ENCODE peak calls at places on chromosomes 13 and 19, in eight cellular contexts. One of them, this sample, is unnamed.

GRCh38 chr13:98300956-98301641 is 124.0 kb upstream of the RNF113B start:
- DNase-seq in ascending aorta: no peak
- DNase-seq in aorta: no peak
- DNase-seq in AG04450: peak; percentile 52
- DNase-seq in dorsolateral prefrontal cortex: no peak
- DNase-seq in right cardiac atrium: no peak
- DNase-seq in body of pancreas: peak; percentile 59
- DNase-seq in tibial nerve: no peak
- DNase-seq in this sample: peak; percentile 40

GRCh38 chr13:98405107-98405571 is 171.8 kb downstream of the STK24 start:
- DNase-seq in ascending aorta: no peak
- DNase-seq in aorta: no peak
- DNase-seq in AG04450: no peak
- DNase-seq in dorsolateral prefrontal cortex: peak; percentile 66
- DNase-seq in right cardiac atrium: peak; percentile 36
- DNase-seq in body of pancreas: peak; percentile 37
- DNase-seq in tibial nerve: no peak
- DNase-seq in this sample: no peak

GRCh38 chr13:77305276-77305675 is 21.6 kb downstream of the MYCBP2 start:
- DNase-seq in ascending aorta: no peak
- DNase-seq in aorta: no peak
- DNase-seq in AG04450: no peak
- DNase-seq in dorsolateral prefrontal cortex: no peak
- DNase-seq in right cardiac atrium: no peak
- DNase-seq in body of pancreas: no peak
- DNase-seq in tibial nerve: no peak
- DNase-seq in this sample: no peak

GRCh38 chr19:488505-489417 is 7.5 kb upstream of the MADCAM1 start:
- DNase-seq in ascending aorta: peak; percentile 66
- DNase-seq in aorta: peak; percentile 98
- DNase-seq in AG04450: peak; percentile 77
- DNase-seq in dorsolateral prefrontal cortex: peak; percentile 95
- DNase-seq in right cardiac atrium: peak; percentile 98
- DNase-seq in body of pancreas: peak; percentile 95
- DNase-seq in tibial nerve: peak; percentile 87
- DNase-seq in this sample: peak; percentile 64

GRCh38 chr19:18156841-18157464 is 4.0 kb downstream of the PIK3R2 start:
- DNase-seq in ascending aorta: no peak
- DNase-seq in aorta: peak; percentile 88
- DNase-seq in AG04450: peak; percentile 58
- DNase-seq in dorsolateral prefrontal cortex: peak; percentile 76
- DNase-seq in right cardiac atrium: peak; percentile 94
- DNase-seq in body of pancreas: peak; percentile 92
- DNase-seq in tibial nerve: peak; percentile 55
- DNase-seq in this sample: peak; percentile 67

GRCh38 chr13:43238341-43239083 is 215.1 kb downstream of the DNAJC15 start:
- DNase-seq in ascending aorta: no peak
- DNase-seq in aorta: no peak
- DNase-seq in AG04450: no peak
- DNase-seq in dorsolateral prefrontal cortex: no peak
- DNase-seq in right cardiac atrium: no peak
- DNase-seq in body of pancreas: no peak
- DNase-seq in tibial nerve: no peak
- DNase-seq in this sample: no peak

GRCh38 chr19:3661284-3662238 is 35.0 kb upstream of the CACTIN start:
- DNase-seq in ascending aorta: no peak
- DNase-seq in aorta: no peak
- DNase-seq in AG04450: no peak
- DNase-seq in dorsolateral prefrontal cortex: no peak
- DNase-seq in right cardiac atrium: no peak
- DNase-seq in body of pancreas: no peak
- DNase-seq in tibial nerve: no peak
- DNase-seq in this sample: no peak

GRCh38 chr19:50794778-50795664 is 4.8 kb downstream of the ACP4 start:
- DNase-seq in ascending aorta: no peak
- DNase-seq in aorta: no peak
- DNase-seq in AG04450: no peak
- DNase-seq in dorsolateral prefrontal cortex: no peak
- DNase-seq in right cardiac atrium: no peak
- DNase-seq in body of pancreas: no peak
- DNase-seq in tibial nerve: no peak
- DNase-seq in this sample: no peak

GRCh38 chr13:31045621-31046081 is 113.2 kb downstream of the TEX26 start:
- DNase-seq in ascending aorta: peak; percentile 19
- DNase-seq in aorta: peak; percentile 82
- DNase-seq in AG04450: peak; percentile 86
- DNase-seq in dorsolateral prefrontal cortex: no peak
- DNase-seq in right cardiac atrium: peak; percentile 70
- DNase-seq in body of pancreas: peak; percentile 56
- DNase-seq in tibial nerve: no peak
- DNase-seq in this sample: peak; percentile 87

GRCh38 chr19:1624458-1624857 is 19.2 kb upstream of the UQCR11 start:
- DNase-seq in ascending aorta: no peak
- DNase-seq in aorta: peak; percentile 76
- DNase-seq in AG04450: no peak
- DNase-seq in dorsolateral prefrontal cortex: no peak
- DNase-seq in right cardiac atrium: peak; percentile 51
- DNase-seq in body of pancreas: peak; percentile 46
- DNase-seq in tibial nerve: peak; percentile 39
- DNase-seq in this sample: no peak

GRCh38 chr19:58364127-58364526 is 1.6 kb upstream of the ZNF497 start:
- DNase-seq in ascending aorta: no peak
- DNase-seq in aorta: peak; percentile 20
- DNase-seq in AG04450: no peak
- DNase-seq in dorsolateral prefrontal cortex: no peak
- DNase-seq in right cardiac atrium: no peak
- DNase-seq in body of pancreas: no peak
- DNase-seq in tibial nerve: no peak
- DNase-seq in this sample: no peak

GRCh38 chr19:19643158-19644053 is at the start of gene GMIP:
- DNase-seq in ascending aorta: no peak
- DNase-seq in aorta: peak; percentile 87
- DNase-seq in AG04450: no peak
- DNase-seq in dorsolateral prefrontal cortex: peak; percentile 66
- DNase-seq in right cardiac atrium: peak; percentile 79
- DNase-seq in body of pancreas: peak; percentile 82
- DNase-seq in tibial nerve: peak; percentile 69
- DNase-seq in this sample: no peak

GRCh38 chr19:5148794-5149190 is 179.9 kb downstream of the KDM4B start:
- DNase-seq in ascending aorta: no peak
- DNase-seq in aorta: peak; percentile 33
- DNase-seq in AG04450: no peak
- DNase-seq in dorsolateral prefrontal cortex: peak; percentile 25
- DNase-seq in right cardiac atrium: no peak
- DNase-seq in body of pancreas: no peak
- DNase-seq in tibial nerve: no peak
- DNase-seq in this sample: no peak

GRCh38 chr13:113233101-113233500 is 23.7 kb downstream of the CUL4A start:
- DNase-seq in ascending aorta: no peak
- DNase-seq in aorta: no peak
- DNase-seq in AG04450: no peak
- DNase-seq in dorsolateral prefrontal cortex: no peak
- DNase-seq in right cardiac atrium: no peak
- DNase-seq in body of pancreas: no peak
- DNase-seq in tibial nerve: no peak
- DNase-seq in this sample: no peak

GRCh38 chr13:98813993-98814392 is 61.5 kb upstream of the SLC15A1 start:
- DNase-seq in ascending aorta: no peak
- DNase-seq in aorta: no peak
- DNase-seq in AG04450: no peak
- DNase-seq in dorsolateral prefrontal cortex: no peak
- DNase-seq in right cardiac atrium: no peak
- DNase-seq in body of pancreas: no peak
- DNase-seq in tibial nerve: no peak
- DNase-seq in this sample: no peak

GRCh38 chr19:1274852-1275259 is 474 bp upstream of the FAM174C start:
- DNase-seq in ascending aorta: no peak
- DNase-seq in aorta: peak; percentile 62
- DNase-seq in AG04450: no peak
- DNase-seq in dorsolateral prefrontal cortex: no peak
- DNase-seq in right cardiac atrium: no peak
- DNase-seq in body of pancreas: no peak
- DNase-seq in tibial nerve: no peak
- DNase-seq in this sample: no peak

GRCh38 chr13:105971312-105971711 is 564.1 kb downstream of the EFNB2 start:
- DNase-seq in ascending aorta: no peak
- DNase-seq in aorta: no peak
- DNase-seq in AG04450: no peak
- DNase-seq in dorsolateral prefrontal cortex: no peak
- DNase-seq in right cardiac atrium: no peak
- DNase-seq in body of pancreas: no peak
- DNase-seq in tibial nerve: no peak
- DNase-seq in this sample: no peak

GRCh38 chr19:42361545-42361910 is 28.6 kb downstream of the CNFN start:
- DNase-seq in ascending aorta: no peak
- DNase-seq in aorta: no peak
- DNase-seq in AG04450: no peak
- DNase-seq in dorsolateral prefrontal cortex: no peak
- DNase-seq in right cardiac atrium: no peak
- DNase-seq in body of pancreas: no peak
- DNase-seq in tibial nerve: no peak
- DNase-seq in this sample: no peak

GRCh38 chr19:42360787-42361544 is 29.1 kb downstream of the CNFN start:
- DNase-seq in ascending aorta: no peak
- DNase-seq in aorta: no peak
- DNase-seq in AG04450: no peak
- DNase-seq in dorsolateral prefrontal cortex: no peak
- DNase-seq in right cardiac atrium: no peak
- DNase-seq in body of pancreas: no peak
- DNase-seq in tibial nerve: no peak
- DNase-seq in this sample: no peak

GRCh38 chr19:42362891-42363440 is 27.1 kb downstream of the CNFN start:
- DNase-seq in ascending aorta: no peak
- DNase-seq in aorta: no peak
- DNase-seq in AG04450: no peak
- DNase-seq in dorsolateral prefrontal cortex: no peak
- DNase-seq in right cardiac atrium: no peak
- DNase-seq in body of pancreas: no peak
- DNase-seq in tibial nerve: no peak
- DNase-seq in this sample: no peak

GRCh38 chr19:42362342-42362741 is 27.8 kb downstream of the CNFN start:
- DNase-seq in ascending aorta: no peak
- DNase-seq in aorta: no peak
- DNase-seq in AG04450: no peak
- DNase-seq in dorsolateral prefrontal cortex: no peak
- DNase-seq in right cardiac atrium: no peak
- DNase-seq in body of pancreas: no peak
- DNase-seq in tibial nerve: no peak
- DNase-seq in this sample: no peak

GRCh38 chr19:42363614-42364346 is 26.3 kb downstream of the CNFN start:
- DNase-seq in ascending aorta: no peak
- DNase-seq in aorta: no peak
- DNase-seq in AG04450: no peak
- DNase-seq in dorsolateral prefrontal cortex: no peak
- DNase-seq in right cardiac atrium: no peak
- DNase-seq in body of pancreas: peak; percentile 14
- DNase-seq in tibial nerve: peak; percentile 21
- DNase-seq in this sample: no peak
- H3K27ac ChIP-seq in ascending aorta: no peak overlapping the region
- H3K27ac ChIP-seq in aorta: no peak overlapping the region
- H3K27ac ChIP-seq in AG04450: no peak overlapping the region
- H3K27ac ChIP-seq in dorsolateral prefrontal cortex: no peak overlapping the region
- H3K27ac ChIP-seq in right cardiac atrium: no peak overlapping the region
- H3K27ac ChIP-seq in body of pancreas: no peak overlapping the region
- H3K27ac ChIP-seq in tibial nerve: peak overlapping the region; percentile 8
- H3K27ac ChIP-seq in this sample: no peak overlapping the region

GRCh38 chr13:111203742-111204386 is 88.8 kb downstream of the ARHGEF7 start:
- DNase-seq in ascending aorta: no peak
- DNase-seq in aorta: no peak
- DNase-seq in AG04450: no peak
- DNase-seq in dorsolateral prefrontal cortex: no peak
- DNase-seq in right cardiac atrium: no peak
- DNase-seq in body of pancreas: no peak
- DNase-seq in tibial nerve: no peak
- DNase-seq in this sample: no peak
- H3K27ac ChIP-seq in ascending aorta: peak overlapping the region; percentile 72
- H3K27ac ChIP-seq in aorta: peak overlapping the region; percentile 42
- H3K27ac ChIP-seq in AG04450: peak overlapping the region; percentile 50
- H3K27ac ChIP-seq in dorsolateral prefrontal cortex: peak overlapping the region; percentile 50
- H3K27ac ChIP-seq in right cardiac atrium: no peak overlapping the region
- H3K27ac ChIP-seq in body of pancreas: no peak overlapping the region
- H3K27ac ChIP-seq in tibial nerve: peak overlapping the region; percentile 46
- H3K27ac ChIP-seq in this sample: no peak overlapping the region

DNA sequence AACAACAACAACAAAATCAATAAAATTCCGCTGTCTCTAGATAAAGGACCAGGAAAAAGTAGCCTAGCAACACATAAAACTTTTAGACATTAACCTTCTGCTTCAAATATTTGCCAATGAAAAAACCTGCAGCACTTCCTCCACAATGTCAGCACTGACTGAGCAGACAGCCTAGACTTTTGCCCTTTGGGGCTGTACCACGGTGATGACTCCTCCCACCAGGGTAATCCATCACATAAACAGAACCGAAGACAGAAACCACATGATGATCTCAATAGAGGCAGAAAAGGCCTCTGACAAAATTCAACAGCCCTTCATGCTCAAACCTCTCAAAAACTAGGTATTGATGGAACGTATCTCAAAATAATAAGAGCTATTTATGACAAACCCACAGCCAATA is 30.2 kb upstream of the TRPC4 start:
- DNase-seq in ascending aorta: no peak
- DNase-seq in aorta: no peak
- DNase-seq in AG04450: no peak
- DNase-seq in dorsolateral prefrontal cortex: no peak
- DNase-seq in right cardiac atrium: no peak
- DNase-seq in body of pancreas: peak; percentile 39
- DNase-seq in tibial nerve: no peak
- DNase-seq in this sample: no peak
- H3K27ac ChIP-seq in ascending aorta: no peak overlapping the region
- H3K27ac ChIP-seq in aorta: no peak overlapping the region
- H3K27ac ChIP-seq in AG04450: no peak overlapping the region
- H3K27ac ChIP-seq in dorsolateral prefrontal cortex: no peak overlapping the region
- H3K27ac ChIP-seq in right cardiac atrium: no peak overlapping the region
- H3K27ac ChIP-seq in body of pancreas: no peak overlapping the region
- H3K27ac ChIP-seq in tibial nerve: no peak overlapping the region
- H3K27ac ChIP-seq in this sample: no peak overlapping the region

GRCh38 chr13:24212254-24212653 is 51.7 kb downstream of the SPATA13 start:
- DNase-seq in ascending aorta: no peak
- DNase-seq in aorta: no peak
- DNase-seq in AG04450: no peak
- DNase-seq in dorsolateral prefrontal cortex: no peak
- DNase-seq in right cardiac atrium: no peak
- DNase-seq in body of pancreas: no peak
- DNase-seq in tibial nerve: no peak
- DNase-seq in this sample: no peak

GRCh38 chr13:24209138-24209537 is 48.6 kb downstream of the SPATA13 start:
- DNase-seq in ascending aorta: no peak
- DNase-seq in aorta: no peak
- DNase-seq in AG04450: no peak
- DNase-seq in dorsolateral prefrontal cortex: no peak
- DNase-seq in right cardiac atrium: no peak
- DNase-seq in body of pancreas: no peak
- DNase-seq in tibial nerve: no peak
- DNase-seq in this sample: no peak

GRCh38 chr13:24207841-24208240 is 47.3 kb downstream of the SPATA13 start:
- DNase-seq in ascending aorta: no peak
- DNase-seq in aorta: no peak
- DNase-seq in AG04450: no peak
- DNase-seq in dorsolateral prefrontal cortex: no peak
- DNase-seq in right cardiac atrium: no peak
- DNase-seq in body of pancreas: no peak
- DNase-seq in tibial nerve: no peak
- DNase-seq in this sample: no peak

GRCh38 chr13:24212674-24213073 is 52.2 kb downstream of the SPATA13 start:
- DNase-seq in ascending aorta: no peak
- DNase-seq in aorta: no peak
- DNase-seq in AG04450: no peak
- DNase-seq in dorsolateral prefrontal cortex: no peak
- DNase-seq in right cardiac atrium: no peak
- DNase-seq in body of pancreas: peak; percentile 71
- DNase-seq in tibial nerve: no peak
- DNase-seq in this sample: no peak

GRCh38 chr13:24208314-24208713 is 47.8 kb downstream of the SPATA13 start:
- DNase-seq in ascending aorta: no peak
- DNase-seq in aorta: no peak
- DNase-seq in AG04450: peak; percentile 69
- DNase-seq in dorsolateral prefrontal cortex: no peak
- DNase-seq in right cardiac atrium: no peak
- DNase-seq in body of pancreas: peak; percentile 77
- DNase-seq in tibial nerve: peak; percentile 19
- DNase-seq in this sample: peak; percentile 50
- H3K27ac ChIP-seq in ascending aorta: no peak overlapping the region
- H3K27ac ChIP-seq in aorta: no peak overlapping the region
- H3K27ac ChIP-seq in AG04450: no peak overlapping the region
- H3K27ac ChIP-seq in dorsolateral prefrontal cortex: peak overlapping the region; percentile 17
- H3K27ac ChIP-seq in right cardiac atrium: no peak overlapping the region
- H3K27ac ChIP-seq in body of pancreas: peak overlapping the region; percentile 64
- H3K27ac ChIP-seq in tibial nerve: no peak overlapping the region
- H3K27ac ChIP-seq in this sample: no peak overlapping the region